ENCODE peak calls at places on chromosome 4, in eight cellular contexts. One of them, this sample, is unnamed.

GRCh38 chr4:73451404-73451803 is 15.4 kb downstream of the AFP start:
- DNase-seq in germinal center: no peak
- DNase-seq in ELR: no peak
- DNase-seq in dermis blood vessel endothelial cell: no peak
- DNase-seq in hepatocyte: no peak
- DNase-seq in psoas muscle: no peak
- DNase-seq in bronchial epithelial cell: no peak
- DNase-seq in HCT116: no peak
- DNase-seq in this sample: no peak

GRCh38 chr4:76740866-76741662 is 156.9 kb downstream of the SOWAHB start:
- DNase-seq in germinal center: no peak
- DNase-seq in ELR: no peak
- DNase-seq in dermis blood vessel endothelial cell: no peak
- DNase-seq in hepatocyte: no peak
- DNase-seq in psoas muscle: no peak
- DNase-seq in bronchial epithelial cell: no peak
- DNase-seq in HCT116: no peak
- DNase-seq in this sample: no peak

GRCh38 chr4:123430031-123430430 is 33.4 kb downstream of the SPRY1 start:
- DNase-seq in germinal center: no peak
- DNase-seq in ELR: no peak
- DNase-seq in dermis blood vessel endothelial cell: no peak
- DNase-seq in hepatocyte: no peak
- DNase-seq in psoas muscle: no peak
- DNase-seq in bronchial epithelial cell: peak
- DNase-seq in HCT116: no peak
- DNase-seq in this sample: no peak

GRCh38 chr4:176444741-176445140 is 125.0 kb downstream of the SPCS3 start:
- DNase-seq in germinal center: no peak
- DNase-seq in ELR: peak
- DNase-seq in dermis blood vessel endothelial cell: no peak
- DNase-seq in hepatocyte: no peak
- DNase-seq in psoas muscle: no peak
- DNase-seq in bronchial epithelial cell: peak
- DNase-seq in HCT116: no peak
- DNase-seq in this sample: no peak

GRCh38 chr4:151304755-151305154 is 20.6 kb downstream of the SH3D19 start:
- DNase-seq in germinal center: no peak
- DNase-seq in ELR: peak
- DNase-seq in dermis blood vessel endothelial cell: peak
- DNase-seq in hepatocyte: no peak
- DNase-seq in psoas muscle: no peak
- DNase-seq in bronchial epithelial cell: peak
- DNase-seq in HCT116: no peak
- DNase-seq in this sample: no peak

GRCh38 chr4:40046311-40046980 is 10.2 kb upstream of the N4BP2 start:
- DNase-seq in germinal center: no peak
- DNase-seq in ELR: peak
- DNase-seq in dermis blood vessel endothelial cell: peak
- DNase-seq in hepatocyte: peak
- DNase-seq in psoas muscle: no peak
- DNase-seq in bronchial epithelial cell: peak
- DNase-seq in HCT116: no peak
- DNase-seq in this sample: no peak

GRCh38 chr4:172601195-172601594 is 567.4 kb upstream of the GALNT7 start:
- DNase-seq in germinal center: no peak
- DNase-seq in ELR: no peak
- DNase-seq in dermis blood vessel endothelial cell: no peak
- DNase-seq in hepatocyte: no peak
- DNase-seq in psoas muscle: no peak
- DNase-seq in bronchial epithelial cell: no peak
- DNase-seq in HCT116: no peak
- DNase-seq in this sample: no peak

GRCh38 chr4:56843421-56843899 is 22.0 kb upstream of the SPINK2 start:
- DNase-seq in germinal center: no peak
- DNase-seq in ELR: no peak
- DNase-seq in dermis blood vessel endothelial cell: peak
- DNase-seq in hepatocyte: peak
- DNase-seq in psoas muscle: no peak
- DNase-seq in bronchial epithelial cell: peak
- DNase-seq in HCT116: no peak
- DNase-seq in this sample: no peak

GRCh38 chr4:108540536-108540935 is 79.8 kb upstream of the RPL34 start:
- DNase-seq in germinal center: no peak
- DNase-seq in ELR: peak
- DNase-seq in dermis blood vessel endothelial cell: no peak
- DNase-seq in hepatocyte: no peak
- DNase-seq in psoas muscle: no peak
- DNase-seq in bronchial epithelial cell: peak
- DNase-seq in HCT116: no peak
- DNase-seq in this sample: no peak

GRCh38 chr4:160981083-160981482 is 1182.7 kb downstream of the FSTL5 start:
- DNase-seq in germinal center: no peak
- DNase-seq in ELR: no peak
- DNase-seq in dermis blood vessel endothelial cell: no peak
- DNase-seq in hepatocyte: no peak
- DNase-seq in psoas muscle: no peak
- DNase-seq in bronchial epithelial cell: no peak
- DNase-seq in HCT116: no peak
- DNase-seq in this sample: no peak

GRCh38 chr4:23945521-23946017 is 55.7 kb upstream of the PPARGC1A start:
- DNase-seq in germinal center: no peak
- DNase-seq in ELR: peak
- DNase-seq in dermis blood vessel endothelial cell: no peak
- DNase-seq in hepatocyte: peak
- DNase-seq in psoas muscle: peak
- DNase-seq in bronchial epithelial cell: peak
- DNase-seq in HCT116: no peak
- DNase-seq in this sample: no peak

GRCh38 chr4:38030023-38030422 is 69.8 kb downstream of the PTTG2 start:
- DNase-seq in germinal center: no peak
- DNase-seq in ELR: peak
- DNase-seq in dermis blood vessel endothelial cell: no peak
- DNase-seq in hepatocyte: no peak
- DNase-seq in psoas muscle: no peak
- DNase-seq in bronchial epithelial cell: peak
- DNase-seq in HCT116: no peak
- DNase-seq in this sample: no peak

GRCh38 chr4:121696641-121697461 is at the start of gene ANXA5:
- DNase-seq in germinal center: peak
- DNase-seq in ELR: peak
- DNase-seq in dermis blood vessel endothelial cell: peak
- DNase-seq in hepatocyte: peak
- DNase-seq in psoas muscle: peak
- DNase-seq in bronchial epithelial cell: peak
- DNase-seq in HCT116: peak
- DNase-seq in this sample: peak

GRCh38 chr4:15100380-15100779 is 98.1 kb downstream of the CPEB2 start:
- DNase-seq in germinal center: no peak
- DNase-seq in ELR: no peak
- DNase-seq in dermis blood vessel endothelial cell: no peak
- DNase-seq in hepatocyte: no peak
- DNase-seq in psoas muscle: no peak
- DNase-seq in bronchial epithelial cell: no peak
- DNase-seq in HCT116: no peak
- DNase-seq in this sample: no peak

GRCh38 chr4:6058531-6059374 is 40.5 kb upstream of the C4orf50 start:
- DNase-seq in germinal center: no peak
- DNase-seq in ELR: no peak
- DNase-seq in dermis blood vessel endothelial cell: no peak
- DNase-seq in hepatocyte: no peak
- DNase-seq in psoas muscle: no peak
- DNase-seq in bronchial epithelial cell: no peak
- DNase-seq in HCT116: no peak
- DNase-seq in this sample: no peak

GRCh38 chr4:6962211-6963041 is 52.8 kb downstream of the TBC1D14 start:
- DNase-seq in germinal center: no peak
- DNase-seq in ELR: no peak
- DNase-seq in dermis blood vessel endothelial cell: no peak
- DNase-seq in hepatocyte: no peak
- DNase-seq in psoas muscle: no peak
- DNase-seq in bronchial epithelial cell: no peak
- DNase-seq in HCT116: no peak
- DNase-seq in this sample: no peak

GRCh38 chr4:33067221-33067620 is 2347.1 kb downstream of the PCDH7 start:
- DNase-seq in germinal center: no peak
- DNase-seq in ELR: no peak
- DNase-seq in dermis blood vessel endothelial cell: no peak
- DNase-seq in hepatocyte: no peak
- DNase-seq in psoas muscle: no peak
- DNase-seq in bronchial epithelial cell: no peak
- DNase-seq in HCT116: no peak
- DNase-seq in this sample: no peak

GRCh38 chr4:174111350-174111888 is 172.0 kb downstream of the FBXO8 start:
- DNase-seq in germinal center: no peak
- DNase-seq in ELR: no peak
- DNase-seq in dermis blood vessel endothelial cell: no peak
- DNase-seq in hepatocyte: no peak
- DNase-seq in psoas muscle: no peak
- DNase-seq in bronchial epithelial cell: no peak
- DNase-seq in HCT116: no peak
- DNase-seq in this sample: no peak

GRCh38 chr4:140744421-140744820 is 11.8 kb downstream of the TBC1D9 start:
- DNase-seq in germinal center: no peak
- DNase-seq in ELR: no peak
- DNase-seq in dermis blood vessel endothelial cell: no peak
- DNase-seq in hepatocyte: no peak
- DNase-seq in psoas muscle: no peak
- DNase-seq in bronchial epithelial cell: no peak
- DNase-seq in HCT116: no peak
- DNase-seq in this sample: no peak

GRCh38 chr4:95087657-95088455 is 330.1 kb downstream of the BMPR1B start:
- DNase-seq in germinal center: no peak
- DNase-seq in ELR: no peak
- DNase-seq in dermis blood vessel endothelial cell: no peak
- DNase-seq in hepatocyte: peak
- DNase-seq in psoas muscle: no peak
- DNase-seq in bronchial epithelial cell: peak
- DNase-seq in HCT116: no peak
- DNase-seq in this sample: no peak

GRCh38 chr4:26220704-26221103 is 100.1 kb upstream of the RBPJ start:
- DNase-seq in germinal center: no peak
- DNase-seq in ELR: peak
- DNase-seq in dermis blood vessel endothelial cell: no peak
- DNase-seq in hepatocyte: no peak
- DNase-seq in psoas muscle: no peak
- DNase-seq in bronchial epithelial cell: peak
- DNase-seq in HCT116: no peak
- DNase-seq in this sample: no peak

GRCh38 chr4:146095091-146095690 is 80.3 kb upstream of the LSM6 start:
- DNase-seq in germinal center: peak
- DNase-seq in ELR: peak
- DNase-seq in dermis blood vessel endothelial cell: peak
- DNase-seq in hepatocyte: peak
- DNase-seq in psoas muscle: no peak
- DNase-seq in bronchial epithelial cell: peak
- DNase-seq in HCT116: peak
- DNase-seq in this sample: no peak

GRCh38 chr4:156497486-156497885 is 474.1 kb downstream of the PDGFC start:
- DNase-seq in germinal center: no peak
- DNase-seq in ELR: no peak
- DNase-seq in dermis blood vessel endothelial cell: no peak
- DNase-seq in hepatocyte: no peak
- DNase-seq in psoas muscle: no peak
- DNase-seq in bronchial epithelial cell: no peak
- DNase-seq in HCT116: no peak
- DNase-seq in this sample: no peak

This sample was measured in GM06990.